ENCODE peak calls at places on chromosomes 11 and 22, in ten cellular contexts. U is cardiac muscle cell; V is Caco-2; P is CD8-positive, alpha-beta T cell; G is AG10803; D is fibroblast of villous mesenchyme; I is kidney epithelial cell; Y is left ventricle myocardium inferior; C is AG09309; K is right lobe of liver. J is an unnamed sample.

GRCh38 chr22:37745548-37746365 is 48.9 kb downstream of the TRIOBP start:
- DNase-seq in U (peak), V (peak), P (peak), G (peak), D (peak), I (no peak), Y (peak), C (no peak), K (peak), J (peak)

GRCh38 chr11:69417211-69418085 is 64.0 kb upstream of the LINC01488 start:
- DNase-seq in U (no peak), V (no peak), P (no peak), G (no peak), D (peak), I (no peak), Y (no peak), C (no peak), K (no peak), J (no peak)

GRCh38 chr11:60700689-60701508 is 1.5 kb downstream of the MS4A8 start:
- DNase-seq in U (peak), V (peak), P (no peak), G (no peak), D (no peak), I (no peak), Y (no peak), C (no peak), K (no peak), J (peak)

GRCh38 chr11:65502852-65503603 is 4.2 kb downstream of the MALAT1 start:
- DNase-seq in U (peak), V (no peak), P (no peak), G (peak), D (peak), I (no peak), Y (no peak), C (no peak), K (peak), J (peak)

GRCh38 chr11:65090628-65091027 is 5.4 kb upstream of the VPS51 start:
- DNase-seq in U (no peak), V (no peak), P (no peak), G (no peak), D (no peak), I (no peak), Y (no peak), C (no peak), K (no peak), J (no peak)

GRCh38 chr22:45201678-45202332 is 38.1 kb downstream of the NUP50 start:
- DNase-seq in U (peak), V (peak), P (no peak), G (peak), D (peak), I (no peak), Y (no peak), C (peak), K (no peak), J (peak)

GRCh38 chr11:4480577-4481539 is 1.6 kb upstream of the OR52K1 start:
- DNase-seq in U (no peak), V (no peak), P (no peak), G (peak), D (peak), I (no peak), Y (no peak), C (no peak), K (no peak), J (peak)

GRCh38 chr11:64264371-64264852 is 13.1 kb downstream of the PLCB3 start:
- DNase-seq in U (no peak), V (no peak), P (no peak), G (no peak), D (no peak), I (no peak), Y (no peak), C (no peak), K (no peak), J (no peak)

GRCh38 chr11:77602385-77603105 is 12.8 kb downstream of the AQP11 start:
- DNase-seq in U (peak), V (no peak), P (no peak), G (peak), D (peak), I (peak), Y (no peak), C (peak), K (no peak), J (peak)

GRCh38 chr11:76794371-76795284 is 11.5 kb downstream of the TSKU start:
- DNase-seq in U (no peak), V (peak), P (no peak), G (no peak), D (no peak), I (no peak), Y (no peak), C (no peak), K (no peak), J (no peak)

GRCh38 chr11:9344046-9344680 is 29.8 kb upstream of the TMEM41B start:
- DNase-seq in U (no peak), V (no peak), P (no peak), G (no peak), D (no peak), I (no peak), Y (no peak), C (no peak), K (no peak), J (no peak)

GRCh38 chr22:29477919-29478318 is 2.1 kb upstream of the NEFH start:
- DNase-seq in U (no peak), V (no peak), P (no peak), G (no peak), D (no peak), I (no peak), Y (no peak), C (no peak), K (no peak), J (no peak)

GRCh38 chr11:106172389-106172991 is 95.0 kb downstream of the AASDHPPT start:
- DNase-seq in U (no peak), V (no peak), P (no peak), G (no peak), D (peak), I (no peak), Y (no peak), C (peak), K (no peak), J (peak)

GRCh38 chr22:46681010-46681409 is 57.0 kb downstream of the CERK start:
- DNase-seq in U (no peak), V (no peak), P (no peak), G (no peak), D (no peak), I (no peak), Y (no peak), C (no peak), K (no peak), J (no peak)

GRCh38 chr11:7656704-7657103 is 16.6 kb downstream of the CYB5R2 start:
- DNase-seq in U (no peak), V (no peak), P (no peak), G (no peak), D (no peak), I (no peak), Y (no peak), C (no peak), K (no peak), J (no peak)

GRCh38 chr11:130166457-130166784 is 6.8 kb downstream of the ST14 start:
- DNase-seq in U (peak), V (no peak), P (no peak), G (peak), D (peak), I (peak), Y (no peak), C (peak), K (no peak), J (peak)

GRCh38 chr11:46447544-46447943 is 56.0 kb upstream of the CHRM4 start:
- DNase-seq in U (no peak), V (no peak), P (no peak), G (no peak), D (no peak), I (no peak), Y (no peak), C (no peak), K (no peak), J (no peak)

GRCh38 chr22:22834204-22834603 is 53.4 kb upstream of the IGLL5 start:
- DNase-seq in U (no peak), V (no peak), P (no peak), G (no peak), D (no peak), I (no peak), Y (no peak), C (no peak), K (no peak), J (no peak)

GRCh38 chr11:2801711-2802388 is 83.7 kb downstream of the CDKN1C start:
- DNase-seq in U (no peak), V (peak), P (no peak), G (no peak), D (no peak), I (no peak), Y (peak), C (no peak), K (peak), J (no peak)

GRCh38 chr11:70464509-70465361 is 66.4 kb downstream of the CTTN start:
- DNase-seq in U (no peak), V (no peak), P (no peak), G (no peak), D (no peak), I (no peak), Y (no peak), C (no peak), K (no peak), J (no peak)

GRCh38 chr22:25979968-25980367 is 189.3 kb upstream of the SEZ6L start:
- DNase-seq in U (no peak), V (no peak), P (no peak), G (no peak), D (no peak), I (no peak), Y (no peak), C (no peak), K (no peak), J (no peak)

GRCh38 chr22:30837531-30837930 is 131.0 kb downstream of the MORC2 start:
- DNase-seq in U (no peak), V (no peak), P (no peak), G (no peak), D (no peak), I (no peak), Y (no peak), C (no peak), K (no peak), J (no peak)

GRCh38 chr11:104665631-104666030 is 232.6 kb downstream of the CASP12 start:
- DNase-seq in U (peak), V (no peak), P (no peak), G (peak), D (peak), I (no peak), Y (no peak), C (no peak), K (no peak), J (peak)

GRCh38 chr11:7514099-7514725 is 413 bp downstream of the PPFIBP2 start:
- DNase-seq in U (no peak), V (no peak), P (no peak), G (no peak), D (no peak), I (no peak), Y (peak), C (no peak), K (peak), J (no peak)

GRCh38 chr11:78940500-78941225 is 366.0 kb upstream of the NARS2 start:
- DNase-seq in U (no peak), V (no peak), P (no peak), G (no peak), D (no peak), I (no peak), Y (no peak), C (no peak), K (no peak), J (no peak)

GRCh38 chr11:122101625-122102291 is 14.3 kb downstream of the BLID start:
- DNase-seq in U (peak), V (no peak), P (no peak), G (peak), D (peak), I (peak), Y (peak), C (peak), K (no peak), J (peak)
- H3K4me3 ChIP-seq in U (peak), V (no peak), P (no peak), G (peak), D (peak), I (peak), Y (peak), C (peak), K (no peak), J (peak)

DNA sequence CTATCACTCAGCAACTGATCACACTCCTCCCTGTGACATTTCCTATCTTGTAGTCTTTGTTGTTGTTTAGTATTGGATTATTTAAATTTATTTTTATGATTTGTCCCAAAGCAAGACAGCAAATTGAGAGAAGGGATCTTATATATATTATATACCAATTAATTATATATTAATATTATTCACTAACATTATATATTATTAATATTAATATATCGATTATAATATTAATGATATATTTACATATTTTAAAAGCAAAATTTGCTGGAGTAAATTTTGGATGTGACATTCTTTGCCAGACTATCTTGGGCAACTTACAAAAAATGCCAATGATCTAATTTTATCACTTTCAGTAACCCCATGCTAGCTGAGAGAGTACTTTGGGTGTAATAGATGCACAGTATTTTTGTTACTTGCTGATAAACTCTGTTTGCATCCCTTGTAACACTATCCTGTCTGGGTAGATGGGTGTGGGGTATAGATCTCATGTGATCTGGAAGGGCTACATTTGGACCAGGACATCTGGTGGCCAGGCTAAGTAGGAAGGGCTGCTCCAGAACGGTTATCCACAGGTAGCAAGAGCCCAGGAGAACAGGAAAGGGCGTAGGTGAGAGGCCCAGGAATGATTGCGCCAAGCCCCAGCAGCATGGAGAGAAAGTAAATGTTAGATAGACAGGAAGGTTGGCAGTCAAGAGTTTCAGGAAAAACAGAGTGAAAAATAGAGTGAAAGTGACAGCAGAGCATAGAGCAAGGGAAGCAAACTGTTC is 608.6 kb upstream of the KIRREL3 start:
- DNase-seq in U (no peak), V (no peak), P (no peak), G (no peak), D (no peak), I (no peak), Y (no peak), C (no peak), K (no peak), J (no peak)
- TF ChIP-seq CTCF in U (no peak), V (no peak), P (no peak), G (no peak), D (no peak), I (no peak), Y (no peak), C (no peak), K (peak), J (no peak)

DNA sequence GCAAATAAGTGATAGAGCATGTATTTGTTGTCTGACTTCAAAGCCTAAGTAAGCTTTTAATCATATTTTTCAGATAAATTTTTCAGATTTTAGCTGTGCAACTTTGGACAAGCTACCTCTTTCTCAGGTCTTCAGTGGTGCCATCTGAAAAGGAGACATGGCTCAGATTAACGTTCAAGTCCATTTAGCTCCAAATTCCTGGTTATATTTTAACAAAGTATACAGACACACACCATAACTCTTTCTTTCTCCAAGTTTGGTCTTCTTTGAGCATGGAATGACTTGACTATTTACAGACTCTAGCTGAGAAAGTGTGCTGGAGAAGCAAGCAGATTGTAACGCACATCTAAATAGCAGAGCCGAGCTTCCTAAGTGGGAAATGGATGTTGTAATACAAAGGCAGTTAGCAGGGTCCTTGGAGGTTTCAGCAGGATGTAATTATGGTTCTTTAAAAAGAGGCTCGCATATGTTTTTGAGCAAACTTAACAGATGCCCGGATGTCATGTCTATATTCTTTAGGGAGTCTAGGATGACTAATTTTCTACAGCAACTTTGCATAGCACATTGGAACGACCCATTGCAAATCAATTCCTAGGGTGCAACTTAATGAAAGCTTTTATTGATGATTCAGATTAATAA is 128.1 kb upstream of the E2F8 start:
- DNase-seq in U (peak), V (no peak), P (no peak), G (peak), D (peak), I (no peak), Y (no peak), C (peak), K (no peak), J (peak)
- H3K4me3 ChIP-seq in U (no peak), V (no peak), P (no peak), G (no peak), D (no peak), I (no peak), Y (no peak), C (no peak), K (no peak), J (no peak)

GRCh38 chr22:41092847-41093371 is 517 bp downstream of the EP300 start:
- DNase-seq in U (peak), V (peak), P (peak), G (peak), D (peak), I (no peak), Y (no peak), C (no peak), K (no peak), J (peak)

GRCh38 chr22:41096391-41096790 is 4.0 kb downstream of the EP300 start:
- DNase-seq in U (no peak), V (no peak), P (no peak), G (no peak), D (no peak), I (no peak), Y (no peak), C (no peak), K (no peak), J (no peak)

GRCh38 chr22:41091139-41092022 is 1.0 kb upstream of the EP300 start:
- DNase-seq in U (peak), V (peak), P (peak), G (peak), D (peak), I (peak), Y (peak), C (peak), K (peak), J (peak)

GRCh38 chr22:41094036-41094435 is 1.6 kb downstream of the EP300 start:
- DNase-seq in U (peak), V (no peak), P (no peak), G (peak), D (peak), I (no peak), Y (no peak), C (no peak), K (no peak), J (peak)

GRCh38 chr22:41092023-41092817 is at the start of gene EP300:
- DNase-seq in U (peak), V (peak), P (peak), G (peak), D (peak), I (peak), Y (peak), C (peak), K (peak), J (peak)
- TF ChIP-seq CTCF in U (peak), V (peak), P (no peak), G (peak), D (peak), I (peak), Y (peak), C (peak), K (no peak), J (peak)

GRCh38 chr11:57791321-57792059 is 29.9 kb downstream of the CTNND1 start:
- DNase-seq in U (no peak), V (no peak), P (no peak), G (no peak), D (no peak), I (no peak), Y (no peak), C (no peak), K (no peak), J (no peak)

GRCh38 chr11:57787920-57788716 is 26.5 kb downstream of the CTNND1 start:
- DNase-seq in U (peak), V (peak), P (no peak), G (peak), D (peak), I (no peak), Y (no peak), C (no peak), K (no peak), J (peak)

GRCh38 chr11:57793711-57794110 is 32.1 kb downstream of the CTNND1 start:
- DNase-seq in U (no peak), V (no peak), P (no peak), G (no peak), D (no peak), I (no peak), Y (no peak), C (no peak), K (no peak), J (no peak)

GRCh38 chr11:57792870-57793269 is 31.3 kb downstream of the CTNND1 start:
- DNase-seq in U (no peak), V (no peak), P (no peak), G (no peak), D (no peak), I (no peak), Y (no peak), C (no peak), K (no peak), J (no peak)

GRCh38 chr11:57792060-57792541 is 30.5 kb downstream of the CTNND1 start:
- DNase-seq in U (peak), V (no peak), P (peak), G (peak), D (peak), I (no peak), Y (peak), C (no peak), K (peak), J (peak)
- H3K4me3 ChIP-seq in U (no peak), V (no peak), P (no peak), G (no peak), D (no peak), I (no peak), Y (peak), C (no peak), K (no peak), J (no peak)

GRCh38 chr11:119057000-119057769 is at the start of gene HYOU1:
- DNase-seq in U (peak), V (peak), P (peak), G (peak), D (peak), I (peak), Y (peak), C (peak), K (peak), J (peak)
- TF ChIP-seq CTCF in U (peak), V (peak), P (no peak), G (peak), D (peak), I (peak), Y (no peak), C (no peak), K (peak), J (peak)

GRCh38 chr22:27614291-27615007 is 187.1 kb downstream of the MN1 start:
- DNase-seq in U (no peak), V (no peak), P (no peak), G (no peak), D (no peak), I (no peak), Y (no peak), C (no peak), K (no peak), J (no peak)
- H3K4me3 ChIP-seq in U (no peak), V (no peak), P (no peak), G (peak), D (no peak), I (peak), Y (peak), C (no peak), K (no peak), J (peak)

GRCh38 chr11:121292503-121293275 is at the start of gene SC5D:
- DNase-seq in U (peak), V (peak), P (peak), G (peak), D (peak), I (peak), Y (peak), C (peak), K (peak), J (peak)
- TF ChIP-seq CTCF in U (no peak), V (no peak), P (no peak), G (no peak), D (no peak), I (no peak), Y (no peak), C (no peak), K (peak), J (peak)

DNA sequence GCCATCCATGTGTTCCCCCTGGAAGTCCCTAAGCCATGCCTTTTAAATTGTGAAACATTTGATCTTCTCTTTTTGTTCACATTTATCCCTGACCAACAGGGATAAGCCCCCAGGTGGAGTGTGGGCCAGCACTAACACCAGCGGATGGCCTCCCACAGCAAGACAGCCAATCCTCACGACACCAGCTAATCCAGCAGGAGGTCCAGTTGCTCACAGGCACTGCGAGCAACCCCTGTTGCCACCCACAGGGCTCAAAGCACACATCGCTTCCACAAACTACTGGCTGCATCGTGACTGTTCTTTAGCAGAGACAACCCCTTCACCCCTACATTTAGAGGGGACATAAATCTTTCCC is 2.0 kb downstream of the PCSK7 start:
- DNase-seq in U (no peak), V (no peak), P (no peak), G (no peak), D (no peak), I (no peak), Y (no peak), C (no peak), K (no peak), J (no peak)
- H3K4me3 ChIP-seq in U (no peak), V (no peak), P (peak), G (no peak), D (no peak), I (no peak), Y (no peak), C (no peak), K (no peak), J (no peak)